ENCODE peak calls at places on chromosomes 16 and 17, in ten cellular contexts. Z, Y, G, P, U, F, X, I, H and M are unnamed samples.

GRCh38 chr17:80870401-80870800 is 121.2 kb upstream of the CHMP6 start:
- DNase-seq in Z (no peak), G (no peak), I (no peak), P (no peak), F (peak), X (peak), H (no peak), Y (no peak), U (no peak), M (no peak)

GRCh38 chr17:7839890-7840260 is 5.9 kb downstream of the KDM6B start:
- DNase-seq in X (peak), U (no peak), Y (no peak), Z (no peak), H (no peak), G (no peak), F (peak), I (no peak), P (no peak), M (no peak)

GRCh38 chr17:76270770-76271668 is 5.9 kb downstream of the UBALD2 start:
- DNase-seq in X (no peak), U (no peak), Y (no peak), Z (no peak), F (no peak), G (no peak), H (no peak), I (no peak), P (no peak), M (no peak)

GRCh38 chr17:47224971-47225370 is 15.8 kb downstream of the MYL4 start:
- DNase-seq in I (no peak), H (no peak), F (no peak), Z (no peak), G (no peak), Y (no peak), X (no peak), P (no peak), U (no peak), M (no peak)

GRCh38 chr17:2034806-2035548 is 5.0 kb downstream of the DPH1 start:
- DNase-seq in Z (peak), U (no peak), G (no peak), F (no peak), X (no peak), I (no peak), H (no peak), Y (peak), P (no peak), M (no peak)

GRCh38 chr17:14052886-14053615 is 16.3 kb upstream of the COX10 start:
- DNase-seq in F (no peak), H (no peak), I (no peak), Z (no peak), Y (no peak), P (no peak), G (no peak), X (no peak), U (no peak), M (no peak)

GRCh38 chr17:14144513-14144912 is 75.2 kb downstream of the COX10 start:
- DNase-seq in H (no peak), F (no peak), X (no peak), Z (peak), Y (no peak), P (no peak), I (no peak), G (no peak), U (no peak), M (no peak)

GRCh38 chr16:68356249-68356918 is 45.6 kb downstream of the PRMT7 start:
- DNase-seq in X (peak), P (peak), U (no peak), G (no peak), I (no peak), Y (no peak), Z (no peak), H (no peak), F (peak), M (peak)

GRCh38 chr17:17041018-17041521 is 1.2 kb upstream of the MPRIP start:
- DNase-seq in F (no peak), G (no peak), U (no peak), I (peak), Y (peak), H (no peak), P (no peak), X (no peak), Z (peak), M (no peak)

GRCh38 chr16:81384006-81384405 is 60.6 kb upstream of the CMIP start:
- DNase-seq in P (no peak), F (no peak), I (no peak), X (no peak), Y (no peak), G (no peak), H (no peak), Z (no peak), U (no peak), M (no peak)

GRCh38 chr16:30186782-30187555 is 3.6 kb downstream of the CORO1A start:
- DNase-seq in F (peak), X (peak), Z (peak), I (peak), U (no peak), G (no peak), Y (peak), H (peak), P (peak), M (peak)

GRCh38 chr16:11302977-11303376 is 21.8 kb upstream of the PRM1 start:
- DNase-seq in P (no peak), F (no peak), Z (no peak), H (no peak), G (no peak), Y (no peak), I (no peak), X (no peak), U (no peak), M (no peak)

GRCh38 chr17:236641-237405 is 55.4 kb upstream of the DOC2B start:
- DNase-seq in Z (no peak), F (no peak), I (no peak), X (no peak), Y (no peak), G (no peak), P (no peak), U (no peak), H (no peak), M (no peak)

GRCh38 chr17:50946891-50947843 is 81.0 kb upstream of the TOB1 start:
- DNase-seq in H (no peak), P (peak), G (no peak), I (peak), Z (no peak), X (no peak), U (no peak), F (no peak), Y (no peak), M (no peak)

GRCh38 chr16:12763517-12763916 is 40.2 kb downstream of the CPPED1 start:
- DNase-seq in P (no peak), Y (no peak), G (no peak), F (no peak), X (no peak), U (no peak), I (no peak), H (no peak), Z (no peak), M (no peak)

GRCh38 chr16:50372611-50373344 is 4.0 kb upstream of the BRD7 start:
- DNase-seq in Z (peak), U (no peak), I (no peak), G (no peak), Y (peak), P (no peak), F (no peak), H (no peak), X (no peak), M (no peak)

GRCh38 chr17:43536236-43537088 is 9.7 kb downstream of the ETV4 start:
- DNase-seq in H (no peak), G (no peak), I (no peak), P (no peak), F (no peak), U (no peak), X (no peak), Y (peak), Z (peak), M (no peak)

GRCh38 chr16:5188318-5189025 is 90.9 kb upstream of the EEF2KMT start:
- DNase-seq in Z (no peak), I (no peak), F (no peak), H (no peak), P (no peak), U (no peak), X (no peak), Y (no peak), G (no peak), M (no peak)

GRCh38 chr16:22624038-22624656 is 113.5 kb downstream of the NPIPB5 start:
- DNase-seq in U (no peak), Z (no peak), P (no peak), G (no peak), H (no peak), Y (no peak), X (no peak), I (no peak), F (no peak), M (no peak)

GRCh38 chr17:76266244-76266938 is 1.2 kb downstream of the UBALD2 start:
- DNase-seq in G (no peak), I (no peak), X (peak), Z (no peak), P (no peak), H (no peak), U (no peak), F (peak), Y (no peak), M (no peak)

GRCh38 chr16:85778873-85779272 is 20.5 kb downstream of the EMC8 start:
- DNase-seq in Y (no peak), P (no peak), G (no peak), U (no peak), X (no peak), I (no peak), Z (no peak), F (no peak), H (no peak), M (no peak)

GRCh38 chr17:36468903-36469635 is 17.4 kb upstream of the ZNHIT3 start:
- DNase-seq in Z (no peak), Y (peak), P (no peak), I (peak), U (no peak), X (no peak), H (no peak), F (no peak), G (no peak), M (no peak)

GRCh38 chr16:81795193-81795592 is 16.1 kb downstream of the PLCG2 start:
- DNase-seq in Z (no peak), P (no peak), I (no peak), G (no peak), X (no peak), F (no peak), H (no peak), Y (no peak), U (no peak), M (no peak)

GRCh38 chr17:39626671-39627169 is at the start of gene PPP1R1B:
- DNase-seq in P (no peak), F (no peak), I (peak), Z (no peak), U (no peak), G (no peak), Y (no peak), X (no peak), H (no peak), M (no peak)

GRCh38 chr16:83907926-83908325 is 9.0 kb downstream of the MLYCD start:
- DNase-seq in U (no peak), F (no peak), G (no peak), P (no peak), Y (no peak), X (no peak), I (no peak), Z (no peak), H (no peak), M (no peak)

GRCh38 chr17:47882247-47882646 is 13.8 kb upstream of the SP2 start:
- DNase-seq in Z (peak), P (no peak), I (no peak), Y (no peak), U (peak), F (no peak), H (no peak), X (no peak), G (no peak), M (no peak)

GRCh38 chr16:9055661-9056060 is 35.8 kb upstream of the HAPSTR1 start:
- DNase-seq in U (no peak), I (no peak), Z (peak), G (no peak), H (no peak), F (no peak), P (no peak), X (no peak), Y (no peak), M (no peak)

GRCh38 chr16:6482861-6483530 is 849.6 kb upstream of the RBFOX1 start:
- DNase-seq in X (no peak), H (no peak), U (no peak), F (no peak), Y (peak), I (no peak), Z (no peak), G (no peak), P (no peak), M (no peak)

GRCh38 chr17:11908711-11909146 is 88.5 kb downstream of the ZNF18 start:
- DNase-seq in X (no peak), G (no peak), Z (no peak), H (no peak), U (no peak), Y (no peak), F (no peak), I (no peak), P (no peak), M (no peak)

GRCh38 chr16:48126801-48127644 is 28.8 kb downstream of the ABCC12 start:
- DNase-seq in Z (peak), P (no peak), Y (no peak), F (no peak), G (no peak), U (peak), I (no peak), H (no peak), X (no peak), M (no peak)

GRCh38 chr17:83161298-83162034 is 82.1 kb downstream of the METRNL start:
- DNase-seq in F (no peak), H (no peak), U (peak), G (no peak), X (no peak), Y (no peak), Z (peak), I (no peak), P (no peak), M (no peak)

GRCh38 chr17:33192961-33193911 is 99.9 kb downstream of the ASIC2 start:
- DNase-seq in Z (no peak), P (no peak), I (no peak), H (no peak), U (no peak), Y (no peak), F (no peak), G (no peak), X (no peak), M (no peak)

GRCh38 chr16:67240506-67240905 is 6.8 kb downstream of the FHOD1 start:
- DNase-seq in G (no peak), U (no peak), I (no peak), H (no peak), P (no peak), Y (no peak), Z (no peak), F (no peak), X (no peak), M (no peak)